ENCODE peak calls at places on chromosomes 11 and 22, in eight cellular contexts. One of them, this sample, is unnamed. For H3K4me1, the result is how much of the 10 kb centered on the place peaks cover.

GRCh38 chr22:50548046-50548912 is 2.6 kb downstream of the KLHDC7B start:
- DNase-seq in neuronal stem cell: no peak
- DNase-seq in uterus: no peak
- DNase-seq in lung: no peak
- DNase-seq in colonic mucosa: no peak
- DNase-seq in prostate gland: no peak
- DNase-seq in aorta: no peak
- DNase-seq in CD4-positive, alpha-beta memory T cell: peak
- DNase-seq in this sample: no peak

GRCh38 chr22:31084811-31085492 is 3.8 kb downstream of the SMTN start:
- DNase-seq in neuronal stem cell: peak
- DNase-seq in uterus: peak
- DNase-seq in lung: peak
- DNase-seq in colonic mucosa: peak
- DNase-seq in prostate gland: peak
- DNase-seq in aorta: peak
- DNase-seq in CD4-positive, alpha-beta memory T cell: peak
- DNase-seq in this sample: peak

GRCh38 chr11:76669901-76670474 is 559 bp downstream of the LRRC32 start:
- DNase-seq in neuronal stem cell: no peak
- DNase-seq in uterus: peak
- DNase-seq in lung: no peak
- DNase-seq in colonic mucosa: peak
- DNase-seq in prostate gland: no peak
- DNase-seq in aorta: peak
- DNase-seq in CD4-positive, alpha-beta memory T cell: no peak
- DNase-seq in this sample: no peak

GRCh38 chr11:42524534-42525227 is 787.1 kb upstream of the API5 start:
- DNase-seq in neuronal stem cell: peak
- DNase-seq in uterus: no peak
- DNase-seq in lung: peak
- DNase-seq in colonic mucosa: peak
- DNase-seq in prostate gland: peak
- DNase-seq in aorta: no peak
- DNase-seq in CD4-positive, alpha-beta memory T cell: no peak
- DNase-seq in this sample: no peak

GRCh38 chr11:112666253-112666652 is 295.0 kb upstream of the NCAM1 start:
- DNase-seq in neuronal stem cell: no peak
- DNase-seq in uterus: no peak
- DNase-seq in lung: no peak
- DNase-seq in colonic mucosa: no peak
- DNase-seq in prostate gland: no peak
- DNase-seq in aorta: no peak
- DNase-seq in CD4-positive, alpha-beta memory T cell: no peak
- DNase-seq in this sample: no peak

GRCh38 chr11:123474994-123475393 is 44.9 kb downstream of the GRAMD1B start:
- DNase-seq in neuronal stem cell: no peak
- DNase-seq in uterus: no peak
- DNase-seq in lung: no peak
- DNase-seq in colonic mucosa: no peak
- DNase-seq in prostate gland: no peak
- DNase-seq in aorta: no peak
- DNase-seq in CD4-positive, alpha-beta memory T cell: no peak
- DNase-seq in this sample: no peak

GRCh38 chr11:33461319-33461718 is 204.1 kb downstream of the HIPK3 start:
- DNase-seq in neuronal stem cell: no peak
- DNase-seq in uterus: no peak
- DNase-seq in lung: no peak
- DNase-seq in colonic mucosa: no peak
- DNase-seq in prostate gland: no peak
- DNase-seq in aorta: no peak
- DNase-seq in CD4-positive, alpha-beta memory T cell: no peak
- DNase-seq in this sample: no peak

GRCh38 chr22:17844150-17844549 is 69.9 kb upstream of the BID start:
- DNase-seq in neuronal stem cell: no peak
- DNase-seq in uterus: no peak
- DNase-seq in lung: no peak
- DNase-seq in colonic mucosa: no peak
- DNase-seq in prostate gland: no peak
- DNase-seq in aorta: no peak
- DNase-seq in CD4-positive, alpha-beta memory T cell: no peak
- DNase-seq in this sample: no peak

GRCh38 chr11:130710442-130711101 is 205.7 kb downstream of the SNX19 start:
- DNase-seq in neuronal stem cell: no peak
- DNase-seq in uterus: no peak
- DNase-seq in lung: no peak
- DNase-seq in colonic mucosa: no peak
- DNase-seq in prostate gland: no peak
- DNase-seq in aorta: no peak
- DNase-seq in CD4-positive, alpha-beta memory T cell: no peak
- DNase-seq in this sample: no peak

GRCh38 chr22:19495562-19496323 is 16.0 kb downstream of the CDC45 start:
- DNase-seq in neuronal stem cell: no peak
- DNase-seq in uterus: no peak
- DNase-seq in lung: no peak
- DNase-seq in colonic mucosa: no peak
- DNase-seq in prostate gland: no peak
- DNase-seq in aorta: no peak
- DNase-seq in CD4-positive, alpha-beta memory T cell: peak
- DNase-seq in this sample: no peak

GRCh38 chr11:8362899-8363298 is 99.2 kb upstream of the LMO1 start:
- DNase-seq in neuronal stem cell: no peak
- DNase-seq in uterus: no peak
- DNase-seq in lung: no peak
- DNase-seq in colonic mucosa: no peak
- DNase-seq in prostate gland: no peak
- DNase-seq in aorta: no peak
- DNase-seq in CD4-positive, alpha-beta memory T cell: no peak
- DNase-seq in this sample: no peak

GRCh38 chr11:78651136-78651775 is 76.6 kb upstream of the NARS2 start:
- DNase-seq in neuronal stem cell: no peak
- DNase-seq in uterus: no peak
- DNase-seq in lung: peak
- DNase-seq in colonic mucosa: no peak
- DNase-seq in prostate gland: no peak
- DNase-seq in aorta: no peak
- DNase-seq in CD4-positive, alpha-beta memory T cell: no peak
- DNase-seq in this sample: no peak

GRCh38 chr11:43358308-43358669 is 431 bp upstream of the TTC17 start:
- DNase-seq in neuronal stem cell: no peak
- DNase-seq in uterus: no peak
- DNase-seq in lung: no peak
- DNase-seq in colonic mucosa: no peak
- DNase-seq in prostate gland: no peak
- DNase-seq in aorta: no peak
- DNase-seq in CD4-positive, alpha-beta memory T cell: no peak
- DNase-seq in this sample: no peak

DNA sequence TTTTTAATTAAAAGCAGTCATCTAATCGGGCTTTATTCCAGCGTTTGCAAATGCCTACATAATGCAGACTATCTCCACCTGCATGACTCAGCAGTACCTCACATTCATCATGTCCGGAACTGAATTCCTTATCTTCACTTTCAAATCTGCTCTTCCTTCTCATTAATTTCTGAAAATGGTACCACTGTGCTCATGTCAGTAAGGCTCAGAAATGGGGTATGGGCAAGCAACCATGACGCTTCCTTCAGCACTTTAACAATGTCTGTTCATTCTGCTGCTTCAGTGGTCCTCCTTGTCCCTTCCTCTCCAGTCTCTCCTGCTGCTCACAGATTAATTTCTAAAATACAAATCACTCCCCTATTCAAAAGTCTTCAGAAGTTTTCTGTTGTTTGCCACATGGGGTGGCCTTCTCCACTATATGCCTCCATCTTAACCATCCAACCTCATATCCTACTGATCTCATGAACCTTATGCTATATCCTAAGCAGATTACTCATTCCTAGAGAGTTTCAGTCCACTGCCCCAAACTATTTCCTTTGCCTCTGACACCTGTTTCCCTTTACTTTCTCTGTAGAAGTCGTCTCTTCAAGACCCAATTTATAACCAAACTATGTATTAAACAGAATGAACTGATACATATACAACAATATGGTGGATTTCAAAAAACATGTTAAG is 7.0 kb downstream of the GTF2H1 start:
- DNase-seq in neuronal stem cell: no peak
- DNase-seq in uterus: no peak
- DNase-seq in lung: no peak
- DNase-seq in colonic mucosa: no peak
- DNase-seq in prostate gland: no peak
- DNase-seq in aorta: no peak
- DNase-seq in CD4-positive, alpha-beta memory T cell: no peak
- DNase-seq in this sample: no peak
- H3K4me3 ChIP-seq in neuronal stem cell: no peak
- H3K4me3 ChIP-seq in uterus: no peak
- H3K4me3 ChIP-seq in lung: no peak
- H3K4me3 ChIP-seq in colonic mucosa: no peak
- H3K4me3 ChIP-seq in prostate gland: no peak
- H3K4me3 ChIP-seq in aorta: no peak
- H3K4me3 ChIP-seq in CD4-positive, alpha-beta memory T cell: no peak
- H3K4me3 ChIP-seq in this sample: no peak

DNA sequence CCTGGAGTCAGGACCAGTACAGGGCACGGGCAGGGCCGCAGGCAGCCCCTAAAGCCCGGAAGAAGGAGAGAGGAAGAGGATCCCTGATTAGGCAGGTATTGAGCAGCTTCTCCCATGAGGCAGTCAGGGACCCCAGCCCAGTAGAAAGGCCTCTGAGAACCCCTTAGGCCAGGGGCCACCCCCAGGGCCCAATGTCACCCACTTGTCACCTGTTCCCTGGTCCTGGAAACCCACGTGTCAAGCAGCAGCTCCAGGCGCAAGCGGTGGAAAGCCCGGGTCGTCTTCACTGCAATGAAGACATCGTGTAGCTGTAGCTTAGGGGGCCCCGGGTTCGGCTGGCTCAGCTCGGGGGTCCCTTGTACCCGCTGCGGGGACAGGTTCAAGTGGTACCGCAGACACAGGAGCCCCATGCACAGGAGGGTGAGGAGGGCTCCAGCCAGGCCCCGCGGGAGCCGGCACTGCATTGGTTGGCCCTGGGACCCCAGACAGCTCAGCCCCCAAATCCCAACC is 415 bp downstream of the MFNG start:
- DNase-seq in neuronal stem cell: no peak
- DNase-seq in uterus: no peak
- DNase-seq in lung: no peak
- DNase-seq in colonic mucosa: no peak
- DNase-seq in prostate gland: no peak
- DNase-seq in aorta: no peak
- DNase-seq in CD4-positive, alpha-beta memory T cell: peak
- DNase-seq in this sample: no peak
- H3K27ac ChIP-seq in neuronal stem cell: no peak
- H3K27ac ChIP-seq in uterus: peak
- H3K27ac ChIP-seq in lung: peak
- H3K27ac ChIP-seq in colonic mucosa: peak
- H3K27ac ChIP-seq in prostate gland: peak
- H3K27ac ChIP-seq in aorta: no peak
- H3K27ac ChIP-seq in CD4-positive, alpha-beta memory T cell: peak
- H3K27ac ChIP-seq in this sample: peak

GRCh38 chr22:39142088-39142667 is 10.3 kb downstream of the CBX7 start:
- DNase-seq in neuronal stem cell: no peak
- DNase-seq in uterus: no peak
- DNase-seq in lung: no peak
- DNase-seq in colonic mucosa: no peak
- DNase-seq in prostate gland: no peak
- DNase-seq in aorta: peak
- DNase-seq in CD4-positive, alpha-beta memory T cell: no peak
- DNase-seq in this sample: no peak

GRCh38 chr22:39146256-39147101 is 6.0 kb downstream of the CBX7 start:
- DNase-seq in neuronal stem cell: no peak
- DNase-seq in uterus: no peak
- DNase-seq in lung: no peak
- DNase-seq in colonic mucosa: no peak
- DNase-seq in prostate gland: no peak
- DNase-seq in aorta: peak
- DNase-seq in CD4-positive, alpha-beta memory T cell: no peak
- DNase-seq in this sample: no peak

GRCh38 chr22:39147335-39148023 is 5.0 kb downstream of the CBX7 start:
- DNase-seq in neuronal stem cell: no peak
- DNase-seq in uterus: no peak
- DNase-seq in lung: no peak
- DNase-seq in colonic mucosa: no peak
- DNase-seq in prostate gland: no peak
- DNase-seq in aorta: peak
- DNase-seq in CD4-positive, alpha-beta memory T cell: no peak
- DNase-seq in this sample: no peak

GRCh38 chr22:39148024-39148726 is 4.3 kb downstream of the CBX7 start:
- DNase-seq in neuronal stem cell: no peak
- DNase-seq in uterus: no peak
- DNase-seq in lung: no peak
- DNase-seq in colonic mucosa: no peak
- DNase-seq in prostate gland: no peak
- DNase-seq in aorta: peak
- DNase-seq in CD4-positive, alpha-beta memory T cell: no peak
- DNase-seq in this sample: no peak

GRCh38 chr22:39144101-39144815 is 8.2 kb downstream of the CBX7 start:
- DNase-seq in neuronal stem cell: no peak
- DNase-seq in uterus: no peak
- DNase-seq in lung: no peak
- DNase-seq in colonic mucosa: peak
- DNase-seq in prostate gland: no peak
- DNase-seq in aorta: peak
- DNase-seq in CD4-positive, alpha-beta memory T cell: peak
- DNase-seq in this sample: peak
- H3K4me1 ChIP-seq in neuronal stem cell: under half
- H3K4me1 ChIP-seq in uterus: under half
- H3K4me1 ChIP-seq in lung: under half
- H3K4me1 ChIP-seq in colonic mucosa: under half
- H3K4me1 ChIP-seq in prostate gland: under half
- H3K4me1 ChIP-seq in aorta: under half
- H3K4me1 ChIP-seq in CD4-positive, alpha-beta memory T cell: under half
- H3K4me1 ChIP-seq in this sample: under half

GRCh38 chr11:44613081-44613628 is 47.7 kb downstream of the CD82 start:
- DNase-seq in neuronal stem cell: no peak
- DNase-seq in uterus: no peak
- DNase-seq in lung: no peak
- DNase-seq in colonic mucosa: no peak
- DNase-seq in prostate gland: no peak
- DNase-seq in aorta: no peak
- DNase-seq in CD4-positive, alpha-beta memory T cell: no peak
- DNase-seq in this sample: no peak

GRCh38 chr11:44611088-44611487 is 45.6 kb downstream of the CD82 start:
- DNase-seq in neuronal stem cell: no peak
- DNase-seq in uterus: no peak
- DNase-seq in lung: no peak
- DNase-seq in colonic mucosa: no peak
- DNase-seq in prostate gland: no peak
- DNase-seq in aorta: no peak
- DNase-seq in CD4-positive, alpha-beta memory T cell: no peak
- DNase-seq in this sample: no peak

GRCh38 chr11:44609783-44610155 is 44.3 kb downstream of the CD82 start:
- DNase-seq in neuronal stem cell: no peak
- DNase-seq in uterus: no peak
- DNase-seq in lung: no peak
- DNase-seq in colonic mucosa: no peak
- DNase-seq in prostate gland: no peak
- DNase-seq in aorta: no peak
- DNase-seq in CD4-positive, alpha-beta memory T cell: no peak
- DNase-seq in this sample: no peak

GRCh38 chr11:44610556-44610955 is 45.1 kb downstream of the CD82 start:
- DNase-seq in neuronal stem cell: no peak
- DNase-seq in uterus: no peak
- DNase-seq in lung: no peak
- DNase-seq in colonic mucosa: no peak
- DNase-seq in prostate gland: no peak
- DNase-seq in aorta: no peak
- DNase-seq in CD4-positive, alpha-beta memory T cell: no peak
- DNase-seq in this sample: no peak

GRCh38 chr11:44611687-44612437 is 46.4 kb downstream of the CD82 start:
- DNase-seq in neuronal stem cell: no peak
- DNase-seq in uterus: no peak
- DNase-seq in lung: no peak
- DNase-seq in colonic mucosa: no peak
- DNase-seq in prostate gland: no peak
- DNase-seq in aorta: no peak
- DNase-seq in CD4-positive, alpha-beta memory T cell: peak
- DNase-seq in this sample: peak
- H3K4me3 ChIP-seq in neuronal stem cell: no peak
- H3K4me3 ChIP-seq in uterus: no peak
- H3K4me3 ChIP-seq in lung: no peak
- H3K4me3 ChIP-seq in colonic mucosa: no peak
- H3K4me3 ChIP-seq in prostate gland: no peak
- H3K4me3 ChIP-seq in aorta: no peak
- H3K4me3 ChIP-seq in CD4-positive, alpha-beta memory T cell: no peak
- H3K4me3 ChIP-seq in this sample: no peak